ENCODE peak calls at places on chromosomes 3 and 15, in ten cellular contexts. One of them, this sample, is unnamed.

GRCh38 chr3:18062289-18063025 is 320.0 kb upstream of the TBC1D5 start:
- DNase-seq in NCI-H2227 treated with DMSO at 0.1 percent for 48 hours: no peak
- DNase-seq in effector CD4-positive, alpha-beta T cell: no peak
- DNase-seq in PC-3: peak
- DNase-seq in nucleus accumbens: no peak
- DNase-seq in NCI-H510A treated with DMSO at 0.1 percent for 48 hours: no peak
- DNase-seq in CD8-positive, alpha-beta memory T cell: no peak
- DNase-seq in activated CD4-positive, alpha-beta T cell treated with anti-CD3 and anti-CD28 coated beads for 24 hours: no peak
- DNase-seq in brain microvascular endothelial cell: peak
- DNase-seq in T47D: no peak
- DNase-seq in this sample: no peak

GRCh38 chr3:139894638-139894989 is 40.4 kb upstream of the CLSTN2 start:
- DNase-seq in NCI-H2227 treated with DMSO at 0.1 percent for 48 hours: no peak
- DNase-seq in effector CD4-positive, alpha-beta T cell: no peak
- DNase-seq in PC-3: no peak
- DNase-seq in nucleus accumbens: no peak
- DNase-seq in NCI-H510A treated with DMSO at 0.1 percent for 48 hours: no peak
- DNase-seq in CD8-positive, alpha-beta memory T cell: no peak
- DNase-seq in activated CD4-positive, alpha-beta T cell treated with anti-CD3 and anti-CD28 coated beads for 24 hours: no peak
- DNase-seq in brain microvascular endothelial cell: no peak
- DNase-seq in T47D: no peak
- DNase-seq in this sample: no peak

GRCh38 chr3:126683506-126683905 is 20.5 kb upstream of the CHCHD6 start:
- DNase-seq in NCI-H2227 treated with DMSO at 0.1 percent for 48 hours: no peak
- DNase-seq in effector CD4-positive, alpha-beta T cell: no peak
- DNase-seq in PC-3: no peak
- DNase-seq in nucleus accumbens: no peak
- DNase-seq in NCI-H510A treated with DMSO at 0.1 percent for 48 hours: peak
- DNase-seq in CD8-positive, alpha-beta memory T cell: no peak
- DNase-seq in activated CD4-positive, alpha-beta T cell treated with anti-CD3 and anti-CD28 coated beads for 24 hours: no peak
- DNase-seq in brain microvascular endothelial cell: no peak
- DNase-seq in T47D: no peak
- DNase-seq in this sample: no peak

GRCh38 chr3:100891033-100891432 is 102.2 kb downstream of the ABI3BP start:
- DNase-seq in NCI-H2227 treated with DMSO at 0.1 percent for 48 hours: no peak
- DNase-seq in effector CD4-positive, alpha-beta T cell: no peak
- DNase-seq in PC-3: peak
- DNase-seq in nucleus accumbens: no peak
- DNase-seq in NCI-H510A treated with DMSO at 0.1 percent for 48 hours: no peak
- DNase-seq in CD8-positive, alpha-beta memory T cell: no peak
- DNase-seq in activated CD4-positive, alpha-beta T cell treated with anti-CD3 and anti-CD28 coated beads for 24 hours: no peak
- DNase-seq in brain microvascular endothelial cell: peak
- DNase-seq in T47D: no peak
- DNase-seq in this sample: no peak

GRCh38 chr3:194276768-194277546 is 74.2 kb downstream of the CPN2 start:
- DNase-seq in NCI-H2227 treated with DMSO at 0.1 percent for 48 hours: no peak
- DNase-seq in effector CD4-positive, alpha-beta T cell: no peak
- DNase-seq in PC-3: no peak
- DNase-seq in nucleus accumbens: no peak
- DNase-seq in NCI-H510A treated with DMSO at 0.1 percent for 48 hours: no peak
- DNase-seq in CD8-positive, alpha-beta memory T cell: no peak
- DNase-seq in activated CD4-positive, alpha-beta T cell treated with anti-CD3 and anti-CD28 coated beads for 24 hours: no peak
- DNase-seq in brain microvascular endothelial cell: no peak
- DNase-seq in T47D: peak
- DNase-seq in this sample: no peak

GRCh38 chr3:186571644-186572013 is 1.1 kb downstream of the DNAJB11 start:
- DNase-seq in NCI-H2227 treated with DMSO at 0.1 percent for 48 hours: no peak
- DNase-seq in effector CD4-positive, alpha-beta T cell: no peak
- DNase-seq in PC-3: no peak
- DNase-seq in nucleus accumbens: no peak
- DNase-seq in NCI-H510A treated with DMSO at 0.1 percent for 48 hours: no peak
- DNase-seq in CD8-positive, alpha-beta memory T cell: no peak
- DNase-seq in activated CD4-positive, alpha-beta T cell treated with anti-CD3 and anti-CD28 coated beads for 24 hours: no peak
- DNase-seq in brain microvascular endothelial cell: no peak
- DNase-seq in T47D: no peak
- DNase-seq in this sample: no peak

GRCh38 chr3:52625041-52625440 is 60.7 kb downstream of the PBRM1 start:
- DNase-seq in NCI-H2227 treated with DMSO at 0.1 percent for 48 hours: no peak
- DNase-seq in effector CD4-positive, alpha-beta T cell: no peak
- DNase-seq in PC-3: no peak
- DNase-seq in nucleus accumbens: no peak
- DNase-seq in NCI-H510A treated with DMSO at 0.1 percent for 48 hours: no peak
- DNase-seq in CD8-positive, alpha-beta memory T cell: no peak
- DNase-seq in activated CD4-positive, alpha-beta T cell treated with anti-CD3 and anti-CD28 coated beads for 24 hours: no peak
- DNase-seq in brain microvascular endothelial cell: no peak
- DNase-seq in T47D: no peak
- DNase-seq in this sample: no peak

GRCh38 chr15:63933522-63933921 is 99.8 kb upstream of the HERC1 start:
- DNase-seq in NCI-H2227 treated with DMSO at 0.1 percent for 48 hours: no peak
- DNase-seq in effector CD4-positive, alpha-beta T cell: no peak
- DNase-seq in PC-3: peak
- DNase-seq in nucleus accumbens: no peak
- DNase-seq in NCI-H510A treated with DMSO at 0.1 percent for 48 hours: no peak
- DNase-seq in CD8-positive, alpha-beta memory T cell: no peak
- DNase-seq in activated CD4-positive, alpha-beta T cell treated with anti-CD3 and anti-CD28 coated beads for 24 hours: no peak
- DNase-seq in brain microvascular endothelial cell: peak
- DNase-seq in T47D: no peak
- DNase-seq in this sample: no peak

GRCh38 chr15:50959717-50960116 is 51.2 kb downstream of the AP4E1 start:
- DNase-seq in NCI-H2227 treated with DMSO at 0.1 percent for 48 hours: no peak
- DNase-seq in effector CD4-positive, alpha-beta T cell: no peak
- DNase-seq in PC-3: no peak
- DNase-seq in nucleus accumbens: no peak
- DNase-seq in NCI-H510A treated with DMSO at 0.1 percent for 48 hours: no peak
- DNase-seq in CD8-positive, alpha-beta memory T cell: no peak
- DNase-seq in activated CD4-positive, alpha-beta T cell treated with anti-CD3 and anti-CD28 coated beads for 24 hours: no peak
- DNase-seq in brain microvascular endothelial cell: no peak
- DNase-seq in T47D: no peak
- DNase-seq in this sample: no peak

GRCh38 chr3:119310052-119310451 is 15.9 kb downstream of the ARHGAP31 start:
- DNase-seq in NCI-H2227 treated with DMSO at 0.1 percent for 48 hours: no peak
- DNase-seq in effector CD4-positive, alpha-beta T cell: no peak
- DNase-seq in PC-3: peak
- DNase-seq in nucleus accumbens: no peak
- DNase-seq in NCI-H510A treated with DMSO at 0.1 percent for 48 hours: no peak
- DNase-seq in CD8-positive, alpha-beta memory T cell: no peak
- DNase-seq in activated CD4-positive, alpha-beta T cell treated with anti-CD3 and anti-CD28 coated beads for 24 hours: no peak
- DNase-seq in brain microvascular endothelial cell: peak
- DNase-seq in T47D: no peak
- DNase-seq in this sample: no peak

GRCh38 chr15:72203507-72203837 is 5.9 kb upstream of the GRAMD2A start:
- DNase-seq in NCI-H2227 treated with DMSO at 0.1 percent for 48 hours: no peak
- DNase-seq in effector CD4-positive, alpha-beta T cell: no peak
- DNase-seq in PC-3: no peak
- DNase-seq in nucleus accumbens: peak
- DNase-seq in NCI-H510A treated with DMSO at 0.1 percent for 48 hours: no peak
- DNase-seq in CD8-positive, alpha-beta memory T cell: no peak
- DNase-seq in activated CD4-positive, alpha-beta T cell treated with anti-CD3 and anti-CD28 coated beads for 24 hours: no peak
- DNase-seq in brain microvascular endothelial cell: peak
- DNase-seq in T47D: no peak
- DNase-seq in this sample: no peak

GRCh38 chr3:5006755-5007202 is 27.5 kb downstream of the BHLHE40 start:
- DNase-seq in NCI-H2227 treated with DMSO at 0.1 percent for 48 hours: no peak
- DNase-seq in effector CD4-positive, alpha-beta T cell: peak
- DNase-seq in PC-3: no peak
- DNase-seq in nucleus accumbens: no peak
- DNase-seq in NCI-H510A treated with DMSO at 0.1 percent for 48 hours: no peak
- DNase-seq in CD8-positive, alpha-beta memory T cell: no peak
- DNase-seq in activated CD4-positive, alpha-beta T cell treated with anti-CD3 and anti-CD28 coated beads for 24 hours: peak
- DNase-seq in brain microvascular endothelial cell: no peak
- DNase-seq in T47D: no peak
- DNase-seq in this sample: no peak

GRCh38 chr3:187165144-187165543 is 25.8 kb upstream of the RPL39L start:
- DNase-seq in NCI-H2227 treated with DMSO at 0.1 percent for 48 hours: peak
- DNase-seq in effector CD4-positive, alpha-beta T cell: peak
- DNase-seq in PC-3: peak
- DNase-seq in nucleus accumbens: no peak
- DNase-seq in NCI-H510A treated with DMSO at 0.1 percent for 48 hours: peak
- DNase-seq in CD8-positive, alpha-beta memory T cell: peak
- DNase-seq in activated CD4-positive, alpha-beta T cell treated with anti-CD3 and anti-CD28 coated beads for 24 hours: peak
- DNase-seq in brain microvascular endothelial cell: peak
- DNase-seq in T47D: peak
- DNase-seq in this sample: peak

GRCh38 chr15:68431037-68431791 is 749 bp downstream of the ITGA11 start:
- DNase-seq in NCI-H2227 treated with DMSO at 0.1 percent for 48 hours: no peak
- DNase-seq in effector CD4-positive, alpha-beta T cell: no peak
- DNase-seq in PC-3: no peak
- DNase-seq in nucleus accumbens: no peak
- DNase-seq in NCI-H510A treated with DMSO at 0.1 percent for 48 hours: no peak
- DNase-seq in CD8-positive, alpha-beta memory T cell: no peak
- DNase-seq in activated CD4-positive, alpha-beta T cell treated with anti-CD3 and anti-CD28 coated beads for 24 hours: no peak
- DNase-seq in brain microvascular endothelial cell: no peak
- DNase-seq in T47D: no peak
- DNase-seq in this sample: no peak

GRCh38 chr15:57510647-57511046 is 81.1 kb upstream of the MYZAP start:
- DNase-seq in NCI-H2227 treated with DMSO at 0.1 percent for 48 hours: no peak
- DNase-seq in effector CD4-positive, alpha-beta T cell: no peak
- DNase-seq in PC-3: no peak
- DNase-seq in nucleus accumbens: no peak
- DNase-seq in NCI-H510A treated with DMSO at 0.1 percent for 48 hours: peak
- DNase-seq in CD8-positive, alpha-beta memory T cell: no peak
- DNase-seq in activated CD4-positive, alpha-beta T cell treated with anti-CD3 and anti-CD28 coated beads for 24 hours: no peak
- DNase-seq in brain microvascular endothelial cell: peak
- DNase-seq in T47D: peak
- DNase-seq in this sample: no peak

GRCh38 chr3:138567403-138567802 is 26.7 kb downstream of the CEP70 start:
- DNase-seq in NCI-H2227 treated with DMSO at 0.1 percent for 48 hours: no peak
- DNase-seq in effector CD4-positive, alpha-beta T cell: no peak
- DNase-seq in PC-3: peak
- DNase-seq in nucleus accumbens: no peak
- DNase-seq in NCI-H510A treated with DMSO at 0.1 percent for 48 hours: no peak
- DNase-seq in CD8-positive, alpha-beta memory T cell: no peak
- DNase-seq in activated CD4-positive, alpha-beta T cell treated with anti-CD3 and anti-CD28 coated beads for 24 hours: no peak
- DNase-seq in brain microvascular endothelial cell: no peak
- DNase-seq in T47D: no peak
- DNase-seq in this sample: no peak

GRCh38 chr15:37137221-37137620 is 36.9 kb upstream of the MEIS2 start:
- DNase-seq in NCI-H2227 treated with DMSO at 0.1 percent for 48 hours: no peak
- DNase-seq in effector CD4-positive, alpha-beta T cell: no peak
- DNase-seq in PC-3: no peak
- DNase-seq in nucleus accumbens: no peak
- DNase-seq in NCI-H510A treated with DMSO at 0.1 percent for 48 hours: no peak
- DNase-seq in CD8-positive, alpha-beta memory T cell: no peak
- DNase-seq in activated CD4-positive, alpha-beta T cell treated with anti-CD3 and anti-CD28 coated beads for 24 hours: no peak
- DNase-seq in brain microvascular endothelial cell: no peak
- DNase-seq in T47D: no peak
- DNase-seq in this sample: no peak

This sample was measured in HAP-1.